ENCODE peak calls at places on chromosomes 5 and 9, in eight cellular contexts. D is colonic mucosa, K is MCF 10A, G is mammary epithelial cell, A is HFF-Myc, C is heart left ventricle, B is AG09309, H is Peyer's patch. E is an unnamed sample.

GRCh38 chr5:129410488-129410887 is 49.6 kb upstream of the ADAMTS19 start:
- DNase-seq in G (no peak), B (no peak), D (no peak), C (no peak), K (no peak), H (no peak), A (no peak), E (no peak)

GRCh38 chr9:86907346-86907745 is 40.0 kb downstream of the GAS1 start:
- DNase-seq in G (no peak), A (no peak), C (no peak), B (no peak), H (no peak), K (no peak), D (no peak), E (no peak)

GRCh38 chr9:16653491-16654407 is 216.7 kb downstream of the BNC2 start:
- DNase-seq in D (no peak), A (no peak), G (no peak), B (no peak), C (no peak), H (no peak), K (no peak), E (no peak)

GRCh38 chr5:143106175-143106574 is 297.3 kb downstream of the NR3C1 start:
- DNase-seq in C (peak), D (peak), A (peak), B (peak), H (no peak), G (peak), K (peak), E (no peak)

GRCh38 chr5:65086234-65086886 is 317.6 kb downstream of the CWC27 start:
- DNase-seq in B (no peak), K (no peak), A (no peak), G (peak), C (no peak), H (no peak), D (no peak), E (no peak)

GRCh38 chr5:103223031-103223955 is 35.3 kb upstream of the MACIR start:
- DNase-seq in D (no peak), K (no peak), H (no peak), A (no peak), C (no peak), G (no peak), B (no peak), E (no peak)

GRCh38 chr9:27610622-27611021 is 37.3 kb upstream of the C9orf72 start:
- DNase-seq in B (no peak), K (no peak), G (no peak), H (no peak), C (no peak), D (no peak), A (no peak), E (no peak)

GRCh38 chr5:180466316-180466715 is 27.9 kb upstream of the CNOT6 start:
- DNase-seq in C (no peak), A (no peak), B (no peak), G (no peak), K (no peak), H (no peak), D (no peak), E (no peak)

GRCh38 chr5:170635706-170636105 is 131.9 kb downstream of the KCNIP1 start:
- DNase-seq in B (no peak), A (no peak), K (no peak), H (no peak), G (no peak), D (no peak), C (no peak), E (no peak)

GRCh38 chr9:76223749-76224340 is 170.4 kb downstream of the RFK start:
- DNase-seq in G (peak), C (no peak), B (no peak), A (no peak), K (peak), D (no peak), H (no peak), E (no peak)

GRCh38 chr5:58641533-58641932 is 58.7 kb downstream of the RAB3C start:
- DNase-seq in H (no peak), C (no peak), B (no peak), D (no peak), G (peak), A (no peak), K (peak), E (no peak)

GRCh38 chr5:28862137-28862859 is 1823.9 kb upstream of the CDH9 start:
- DNase-seq in G (no peak), C (no peak), B (no peak), K (no peak), H (no peak), A (no peak), D (no peak), E (no peak)

GRCh38 chr9:90970603-90971002 is 169.0 kb downstream of the SYK start:
- DNase-seq in B (no peak), D (no peak), H (no peak), G (peak), C (no peak), A (no peak), K (peak), E (no peak)

GRCh38 chr5:169201597-169201996 is 99.3 kb downstream of the SLIT3 start:
- DNase-seq in B (no peak), D (no peak), G (no peak), A (no peak), H (no peak), K (no peak), C (no peak), E (no peak)

GRCh38 chr5:86909896-86910295 is 292.2 kb downstream of the COX7C start:
- DNase-seq in D (no peak), C (no peak), A (peak), B (peak), K (peak), G (no peak), H (no peak), E (no peak)

GRCh38 chr5:68344447-68345111 is 129.0 kb downstream of the PIK3R1 start:
- DNase-seq in A (no peak), K (peak), C (no peak), G (peak), D (no peak), H (no peak), B (no peak), E (no peak)

GRCh38 chr5:108940500-108940899 is 192.8 kb downstream of the FER start:
- DNase-seq in K (no peak), C (no peak), D (no peak), B (no peak), A (no peak), G (no peak), H (no peak), E (no peak)

GRCh38 chr9:93520523-93520922 is 55.9 kb upstream of the PHF2 start:
- DNase-seq in B (no peak), G (no peak), C (no peak), D (no peak), A (no peak), K (no peak), H (no peak), E (no peak)

GRCh38 chr5:61048534-61048933 is 103.5 kb downstream of the NDUFAF2 start:
- DNase-seq in H (no peak), A (peak), K (peak), B (no peak), D (no peak), G (peak), C (no peak), E (no peak)

GRCh38 chr5:114296191-114296590 is 65.7 kb upstream of the KCNN2 start:
- DNase-seq in B (no peak), C (no peak), H (no peak), K (no peak), A (peak), G (no peak), D (no peak), E (no peak)

GRCh38 chr5:100840769-100841168 is 62.3 kb downstream of the ST8SIA4 start:
- DNase-seq in A (no peak), K (no peak), H (no peak), D (no peak), G (no peak), C (no peak), B (no peak), E (no peak)

GRCh38 chr5:82465235-82465634 is 187.1 kb upstream of the RPS23 start:
- DNase-seq in H (no peak), B (no peak), D (no peak), A (no peak), K (no peak), C (no peak), G (no peak), E (no peak)

GRCh38 chr9:75615284-75615683 is 275.2 kb upstream of the PCSK5 start:
- DNase-seq in G (peak), C (no peak), H (no peak), D (no peak), K (peak), A (no peak), B (no peak), E (no peak)

DNA sequence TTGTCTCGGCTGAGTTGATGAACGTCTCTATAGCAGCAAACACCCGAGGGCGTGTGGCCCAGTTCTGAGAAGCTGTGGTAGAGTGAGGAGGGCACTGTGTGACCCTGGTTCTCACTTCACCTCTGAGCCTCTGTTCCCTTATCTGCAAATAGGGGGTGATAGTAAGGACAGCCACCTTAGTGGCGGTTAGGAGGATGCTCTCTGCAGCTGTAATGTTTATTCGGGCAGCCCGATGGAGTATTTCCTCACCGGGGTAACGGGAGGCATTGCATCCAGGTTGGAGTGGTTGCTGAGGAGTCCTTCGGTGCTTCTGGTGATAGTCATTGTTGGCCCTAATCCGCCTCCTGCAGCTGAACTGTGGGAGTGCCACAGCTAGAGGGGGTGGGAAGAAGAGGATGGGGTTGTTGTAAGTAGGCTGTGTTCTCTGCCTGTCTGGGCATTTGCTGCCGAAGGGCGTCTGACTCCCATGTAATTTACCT is 13.9 kb downstream of the PRRC2B start:
- DNase-seq in B (no peak), K (peak), A (no peak), G (peak), H (no peak), D (no peak), C (no peak), E (no peak)
- TF ChIP-seq CTCF in B (no peak), K (peak), A (no peak), G (peak), H (peak), D (no peak), C (peak), E (no peak)

GRCh38 chr5:52356311-52356918 is 431.3 kb upstream of the ITGA1 start:
- DNase-seq in K (peak), B (no peak), A (no peak), D (no peak), H (no peak), C (no peak), G (no peak), E (no peak)
- TF ChIP-seq CTCF in K (peak), B (peak), A (peak), D (peak), H (no peak), C (no peak), G (peak), E (no peak)

GRCh38 chr5:146007270-146007669 is 70.9 kb downstream of the SH3RF2 start:
- DNase-seq in K (peak), H (no peak), A (peak), D (no peak), G (no peak), B (no peak), C (no peak), E (no peak)
- TF ChIP-seq CTCF in K (peak), H (no peak), A (no peak), D (no peak), G (no peak), B (no peak), C (no peak), E (no peak)

GRCh38 chr5:152271420-152271819 is 133.7 kb downstream of the NMUR2 start:
- DNase-seq in G (peak), H (no peak), A (no peak), K (peak), B (no peak), D (no peak), C (peak), E (no peak)
- TF ChIP-seq CTCF in G (peak), H (no peak), A (no peak), K (peak), B (no peak), D (no peak), C (peak), E (no peak)

E was measured in mucosa of descending colon.